ENCODE peak calls at places on chromosomes 1 and 21, in nine cellular contexts. K is ascending aorta; T is IMR-90; C is uterus; O is A549; E is CD8-positive, alpha-beta memory T cell; V is CD4-positive, CD25-positive, alpha-beta regulatory T cell; P is colonic mucosa; R is psoas muscle. Z is an unnamed sample. For H3K4me1, the result is how much of the 10 kb centered on the place peaks cover.

GRCh38 chr1:23344987-23345472 is 946 bp upstream of the HNRNPR start:
- DNase-seq in K (no peak), T (no peak), C (no peak), O (no peak), E (no peak), V (no peak), P (peak), R (no peak), Z (no peak)

GRCh38 chr1:152747831-152748230 is 10.0 kb upstream of the KPRP start:
- DNase-seq in K (no peak), T (no peak), C (no peak), O (no peak), E (no peak), V (no peak), P (no peak), R (no peak), Z (no peak)

GRCh38 chr21:15141236-15141970 is 76.6 kb upstream of the NRIP1 start:
- DNase-seq in K (no peak), T (no peak), C (no peak), O (peak), E (no peak), V (no peak), P (peak), R (no peak), Z (no peak)

GRCh38 chr1:1335792-1336248 is 4.7 kb downstream of the TAS1R3 start:
- DNase-seq in K (no peak), T (no peak), C (no peak), O (no peak), E (no peak), V (no peak), P (no peak), R (no peak), Z (no peak)

GRCh38 chr1:178544531-178544930 is 31.6 kb downstream of the TEX35 start:
- DNase-seq in K (no peak), T (no peak), C (no peak), O (no peak), E (no peak), V (no peak), P (no peak), R (no peak), Z (no peak)

GRCh38 chr1:178172939-178173338 is 79.0 kb downstream of the RASAL2 start:
- DNase-seq in K (no peak), T (peak), C (no peak), O (no peak), E (no peak), V (no peak), P (no peak), R (no peak), Z (no peak)

GRCh38 chr1:216847385-216848036 is 124.3 kb upstream of the ESRRG start:
- DNase-seq in K (no peak), T (peak), C (no peak), O (no peak), E (no peak), V (no peak), P (no peak), R (no peak), Z (no peak)

GRCh38 chr1:229192851-229193250 is 78.1 kb upstream of the RAB4A start:
- DNase-seq in K (no peak), T (no peak), C (no peak), O (no peak), E (no peak), V (no peak), P (no peak), R (no peak), Z (no peak)

GRCh38 chr1:59703226-59703917 is 111.4 kb upstream of the HOOK1 start:
- DNase-seq in K (no peak), T (no peak), C (peak), O (no peak), E (no peak), V (no peak), P (no peak), R (no peak), Z (no peak)

GRCh38 chr1:63664742-63665141 is 71.5 kb downstream of the PGM1 start:
- DNase-seq in K (no peak), T (no peak), C (no peak), O (no peak), E (no peak), V (no peak), P (no peak), R (no peak), Z (no peak)

GRCh38 chr1:201955009-201955749 is at the start of gene TIMM17A:
- DNase-seq in K (peak), T (peak), C (peak), O (peak), E (peak), V (peak), P (peak), R (peak), Z (peak)

GRCh38 chr1:79100385-79100784 is 93.9 kb upstream of the ADGRL4 start:
- DNase-seq in K (no peak), T (peak), C (no peak), O (no peak), E (no peak), V (no peak), P (no peak), R (no peak), Z (no peak)

GRCh38 chr1:225853441-225853840 is 28.7 kb downstream of the TMEM63A start:
- DNase-seq in K (no peak), T (no peak), C (no peak), O (no peak), E (no peak), V (no peak), P (no peak), R (no peak), Z (no peak)

GRCh38 chr1:229664133-229664689 is 38.2 kb downstream of the URB2 start:
- DNase-seq in K (no peak), T (peak), C (no peak), O (no peak), E (peak), V (peak), P (no peak), R (no peak), Z (no peak)

GRCh38 chr1:25065246-25066238 is 135.5 kb upstream of the RUNX3 start:
- DNase-seq in K (no peak), T (peak), C (no peak), O (no peak), E (peak), V (no peak), P (no peak), R (no peak), Z (no peak)

GRCh38 chr1:218344814-218345672 is at the start of gene TGFB2:
- DNase-seq in K (peak), T (peak), C (peak), O (peak), E (no peak), V (no peak), P (peak), R (peak), Z (peak)

GRCh38 chr1:210222288-210223006 is 10.1 kb upstream of the SERTAD4 start:
- DNase-seq in K (no peak), T (no peak), C (no peak), O (no peak), E (no peak), V (no peak), P (peak), R (no peak), Z (no peak)

GRCh38 chr1:203660069-203660468 is 33.4 kb downstream of the ATP2B4 start:
- DNase-seq in K (no peak), T (no peak), C (no peak), O (no peak), E (no peak), V (no peak), P (no peak), R (no peak), Z (no peak)

GRCh38 chr21:16770279-16770678 is 742.6 kb upstream of the CXADR start:
- DNase-seq in K (no peak), T (no peak), C (no peak), O (no peak), E (no peak), V (no peak), P (no peak), R (no peak), Z (no peak)
- H3K4me1 ChIP-seq in K (under half), T (under half), C (under half), O (under half), E (under half), V (under half), P (under half), R (under half), Z (under half)

GRCh38 chr1:71600023-71600422 is 519.2 kb upstream of the ZRANB2 start:
- DNase-seq in K (no peak), T (no peak), C (no peak), O (no peak), E (no peak), V (no peak), P (no peak), R (no peak), Z (no peak)

GRCh38 chr1:71603044-71603776 is 522.4 kb upstream of the ZRANB2 start:
- DNase-seq in K (no peak), T (no peak), C (no peak), O (no peak), E (no peak), V (no peak), P (no peak), R (no peak), Z (no peak)
- H3K4me1 ChIP-seq in K (under half), T (under half), C (under half), O (under half), E (under half), V (under half), P (under half), R (under half), Z (under half)

GRCh38 chr1:170695955-170696590 is 32.1 kb downstream of the PRRX1 start:
- DNase-seq in K (no peak), T (no peak), C (no peak), O (no peak), E (no peak), V (no peak), P (no peak), R (no peak), Z (no peak)
- H3K4me1 ChIP-seq in K (under half), T (under half), C (under half), O (under half), E (under half), V (under half), P (under half), R (half or more), Z (under half)

GRCh38 chr1:207811920-207812720 is 60.3 kb downstream of the CD46 start:
- DNase-seq in K (no peak), T (peak), C (peak), O (peak), E (no peak), V (no peak), P (no peak), R (peak), Z (peak)

GRCh38 chr1:207812778-207813512 is 61.1 kb downstream of the CD46 start:
- DNase-seq in K (no peak), T (no peak), C (no peak), O (no peak), E (no peak), V (no peak), P (no peak), R (peak), Z (peak)

GRCh38 chr1:207810173-207810572 is 58.3 kb downstream of the CD46 start:
- DNase-seq in K (no peak), T (peak), C (no peak), O (no peak), E (no peak), V (no peak), P (no peak), R (no peak), Z (no peak)

GRCh38 chr1:207810606-207811295 is 58.9 kb downstream of the CD46 start:
- DNase-seq in K (no peak), T (no peak), C (no peak), O (no peak), E (no peak), V (no peak), P (no peak), R (no peak), Z (no peak)

DNA sequence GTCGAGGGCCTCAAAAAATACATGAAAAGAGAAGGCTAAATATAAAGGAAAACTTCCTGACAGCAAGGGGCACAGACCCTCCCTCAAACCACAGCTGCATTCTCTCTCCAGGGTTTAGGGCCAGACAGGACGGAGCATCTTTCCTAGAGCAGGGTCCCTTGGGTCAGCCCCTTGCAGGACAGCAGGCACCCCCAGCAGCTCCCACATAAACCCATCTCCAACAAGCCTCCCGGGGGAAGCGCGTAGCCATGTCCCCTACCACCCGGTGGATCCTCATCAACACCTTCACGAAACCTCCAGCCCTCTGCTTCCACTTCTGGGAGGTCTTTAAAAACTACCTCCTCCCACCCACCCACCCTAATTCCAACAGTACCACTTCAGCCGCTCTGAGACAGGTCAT is 59.5 kb downstream of the CD46 start:
- DNase-seq in K (no peak), T (no peak), C (no peak), O (no peak), E (no peak), V (no peak), P (no peak), R (no peak), Z (no peak)
- H3K4me1 ChIP-seq in K (half or more), T (under half), C (under half), O (under half), E (half or more), V (under half), P (under half), R (half or more), Z (half or more)

DNA sequence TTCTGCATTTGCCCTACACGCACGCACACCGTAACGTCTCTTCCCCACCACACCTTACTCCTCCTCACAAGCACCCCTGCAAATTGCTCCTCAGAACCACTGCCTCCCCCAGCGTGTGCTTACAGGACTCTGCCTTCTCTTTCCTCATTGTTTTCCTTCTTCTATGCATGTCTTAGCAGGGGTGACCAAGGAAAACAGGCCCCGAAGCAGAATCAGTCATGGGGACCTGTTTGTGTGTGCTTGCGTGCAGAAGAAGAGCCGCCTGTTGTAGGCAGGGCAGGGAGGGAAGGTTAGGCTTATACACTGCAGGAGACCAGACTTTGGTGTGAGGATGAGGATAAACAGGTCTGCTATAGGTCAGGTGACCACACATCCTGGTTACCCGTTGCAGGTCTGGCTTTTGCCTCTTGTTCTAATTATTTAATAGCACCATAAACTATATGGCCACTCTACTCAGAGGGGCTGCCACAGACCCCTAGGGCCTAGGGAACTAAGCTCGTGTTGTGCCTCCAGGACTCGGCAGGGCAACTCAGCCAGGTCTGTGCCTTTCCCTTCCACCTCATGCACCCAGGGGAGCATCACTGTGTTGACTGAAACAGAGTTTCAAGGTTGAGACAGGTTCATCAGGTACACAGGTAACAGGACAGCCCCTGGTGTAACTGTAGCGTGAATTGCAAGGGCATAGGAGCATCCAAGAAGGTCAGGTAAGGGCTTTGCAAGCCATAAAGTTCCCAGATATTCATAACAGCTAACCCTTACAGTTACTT is 60.8 kb upstream of the EPS8L3 start:
- DNase-seq in K (no peak), T (no peak), C (no peak), O (no peak), E (no peak), V (no peak), P (no peak), R (no peak), Z (no peak)
- H3K4me1 ChIP-seq in K (under half), T (under half), C (under half), O (half or more), E (under half), V (under half), P (under half), R (under half), Z (under half)

DNA sequence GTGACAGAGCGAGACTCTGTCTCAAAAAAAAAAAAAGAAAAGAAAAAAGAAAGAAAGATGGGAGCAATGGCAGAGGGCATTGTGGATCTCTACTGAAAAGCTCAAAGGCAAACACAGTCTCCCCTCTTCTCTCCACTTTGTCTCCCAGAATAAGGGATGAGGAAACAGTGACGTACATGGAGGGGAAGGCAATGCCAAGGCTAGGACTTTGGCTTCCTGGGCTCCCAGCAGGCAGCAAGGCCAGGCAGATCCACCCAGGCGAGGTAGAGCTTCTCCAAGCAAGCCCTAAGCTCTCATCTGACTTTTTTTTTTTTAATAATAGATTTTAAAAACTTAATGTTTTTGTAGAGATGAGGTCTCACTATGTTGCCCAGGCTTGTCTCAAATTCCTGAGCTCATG is 4.6 kb downstream of the ARHGEF2 start:
- DNase-seq in K (no peak), T (no peak), C (no peak), O (no peak), E (no peak), V (no peak), P (no peak), R (no peak), Z (no peak)
- H3K4me1 ChIP-seq in K (under half), T (under half), C (under half), O (half or more), E (half or more), V (half or more), P (under half), R (half or more), Z (under half)

DNA sequence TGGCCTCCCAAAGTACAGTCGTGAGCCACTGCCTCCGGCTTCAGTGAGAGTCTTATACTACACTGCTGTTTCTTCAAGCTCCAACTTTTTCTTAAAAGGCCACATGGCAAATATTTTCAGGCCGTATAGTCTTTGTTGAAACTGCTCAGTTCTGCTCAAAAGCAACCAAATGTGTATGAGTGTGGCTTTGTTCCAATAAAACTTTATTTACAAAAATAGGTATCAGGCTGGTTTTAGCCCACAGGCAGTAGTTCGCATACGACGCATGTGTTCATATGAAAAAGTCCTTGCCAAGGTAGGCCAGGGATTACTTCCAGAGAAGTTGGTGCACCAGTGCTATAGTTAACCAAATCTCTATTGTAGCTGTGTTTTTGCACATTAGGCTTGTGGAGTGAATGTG is 6.2 kb downstream of the PLEKHM2 start:
- DNase-seq in K (no peak), T (no peak), C (no peak), O (no peak), E (no peak), V (no peak), P (no peak), R (no peak), Z (no peak)
- H3K4me1 ChIP-seq in K (under half), T (under half), C (under half), O (under half), E (under half), V (under half), P (under half), R (under half), Z (under half)

GRCh38 chr1:36475910-36476604 is 6.7 kb downstream of the CSF3R start:
- DNase-seq in K (no peak), T (no peak), C (no peak), O (no peak), E (no peak), V (no peak), P (no peak), R (no peak), Z (no peak)

GRCh38 chr1:36476945-36477344 is 5.8 kb downstream of the CSF3R start:
- DNase-seq in K (no peak), T (no peak), C (no peak), O (no peak), E (no peak), V (no peak), P (no peak), R (no peak), Z (no peak)

GRCh38 chr1:36472656-36473055 is 8.5 kb upstream of the MRPS15 start:
- DNase-seq in K (no peak), T (no peak), C (no peak), O (no peak), E (no peak), V (no peak), P (no peak), R (no peak), Z (no peak)

GRCh38 chr1:36471830-36472641 is 7.9 kb upstream of the MRPS15 start:
- DNase-seq in K (no peak), T (no peak), C (no peak), O (no peak), E (no peak), V (no peak), P (no peak), R (no peak), Z (no peak)

GRCh38 chr1:36475341-36475740 is 7.4 kb downstream of the CSF3R start:
- DNase-seq in K (no peak), T (no peak), C (no peak), O (no peak), E (no peak), V (no peak), P (no peak), R (no peak), Z (no peak)
- H3K4me1 ChIP-seq in K (under half), T (under half), C (under half), O (under half), E (under half), V (under half), P (under half), R (under half), Z (under half)

Z was measured in right cardiac atrium.